ENCODE peak calls at places on chromosomes 16 and 17, in four cellular contexts. One of them, this sample, is unnamed.

GRCh38 chr17:71494045-71494444 is 626.8 kb upstream of the SOX9 start:
- DNase-seq in endodermal cell: no peak
- DNase-seq in body of pancreas: no peak
- DNase-seq in neural progenitor cell: no peak
- DNase-seq in this sample: no peak

GRCh38 chr17:59296190-59296589 is 35.3 kb upstream of the YPEL2 start:
- DNase-seq in endodermal cell: no peak
- DNase-seq in body of pancreas: no peak
- DNase-seq in neural progenitor cell: peak
- DNase-seq in this sample: no peak

GRCh38 chr17:59844884-59845594 is 47.7 kb downstream of the TUBD1 start:
- DNase-seq in endodermal cell: no peak
- DNase-seq in body of pancreas: no peak
- DNase-seq in neural progenitor cell: no peak
- DNase-seq in this sample: no peak

GRCh38 chr16:2172688-2173335 is 17.2 kb downstream of the TRAF7 start:
- DNase-seq in endodermal cell: no peak
- DNase-seq in body of pancreas: no peak
- DNase-seq in neural progenitor cell: no peak
- DNase-seq in this sample: no peak

GRCh38 chr17:59434429-59434828 is 103.0 kb downstream of the YPEL2 start:
- DNase-seq in endodermal cell: no peak
- DNase-seq in body of pancreas: no peak
- DNase-seq in neural progenitor cell: no peak
- DNase-seq in this sample: no peak

GRCh38 chr16:85309656-85310587 is 197.7 kb upstream of the CIBAR2 start:
- DNase-seq in endodermal cell: peak
- DNase-seq in body of pancreas: peak
- DNase-seq in neural progenitor cell: peak
- DNase-seq in this sample: peak

GRCh38 chr17:72788950-72789585 is 303.4 kb downstream of the SLC39A11 start:
- DNase-seq in endodermal cell: no peak
- DNase-seq in body of pancreas: no peak
- DNase-seq in neural progenitor cell: no peak
- DNase-seq in this sample: no peak

GRCh38 chr16:20675488-20676267 is 21.8 kb downstream of the ACSM1 start:
- DNase-seq in endodermal cell: peak
- DNase-seq in body of pancreas: peak
- DNase-seq in neural progenitor cell: peak
- DNase-seq in this sample: peak

GRCh38 chr16:55622930-55623561 is 32.7 kb upstream of the SLC6A2 start:
- DNase-seq in endodermal cell: peak
- DNase-seq in body of pancreas: no peak
- DNase-seq in neural progenitor cell: peak
- DNase-seq in this sample: peak

DNA sequence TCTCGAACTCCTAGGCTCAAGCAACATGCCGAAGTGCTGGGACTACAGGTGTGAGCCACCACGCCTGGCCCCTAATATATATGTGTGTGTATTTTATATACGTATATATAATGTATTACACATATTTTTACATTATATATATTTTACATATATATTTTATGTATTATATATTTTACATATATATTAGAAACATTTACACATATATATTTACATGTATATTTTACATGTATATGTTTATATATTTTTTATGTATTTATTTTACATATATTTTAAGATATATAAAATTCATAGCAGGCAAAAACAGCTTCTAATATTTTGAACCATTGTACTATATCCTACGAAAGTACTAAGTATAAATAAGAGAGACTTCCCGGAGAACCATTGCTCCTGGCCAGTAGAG is 455.1 kb downstream of the XYLT1 start:
- DNase-seq in endodermal cell: no peak
- DNase-seq in body of pancreas: no peak
- DNase-seq in neural progenitor cell: no peak
- DNase-seq in this sample: no peak
- H3K27ac ChIP-seq in endodermal cell: no peak
- H3K27ac ChIP-seq in body of pancreas: no peak
- H3K27ac ChIP-seq in neural progenitor cell: no peak
- H3K27ac ChIP-seq in this sample: no peak

GRCh38 chr16:24971718-24972117 is 43.5 kb downstream of the ARHGAP17 start:
- DNase-seq in endodermal cell: no peak
- DNase-seq in body of pancreas: no peak
- DNase-seq in neural progenitor cell: no peak
- DNase-seq in this sample: no peak
- H3K27ac ChIP-seq in endodermal cell: no peak
- H3K27ac ChIP-seq in body of pancreas: no peak
- H3K27ac ChIP-seq in neural progenitor cell: no peak
- H3K27ac ChIP-seq in this sample: no peak

GRCh38 chr17:66255527-66255971 is 26.3 kb upstream of the APOH start:
- DNase-seq in endodermal cell: no peak
- DNase-seq in body of pancreas: no peak
- DNase-seq in neural progenitor cell: no peak
- DNase-seq in this sample: no peak
- H3K27ac ChIP-seq in endodermal cell: no peak
- H3K27ac ChIP-seq in body of pancreas: no peak
- H3K27ac ChIP-seq in neural progenitor cell: no peak
- H3K27ac ChIP-seq in this sample: no peak

GRCh38 chr17:81599719-81600486 is 37.0 kb downstream of the NPLOC4 start:
- DNase-seq in endodermal cell: no peak
- DNase-seq in body of pancreas: no peak
- DNase-seq in neural progenitor cell: no peak
- DNase-seq in this sample: no peak

GRCh38 chr17:81607431-81607830 is 29.5 kb downstream of the NPLOC4 start:
- DNase-seq in endodermal cell: no peak
- DNase-seq in body of pancreas: no peak
- DNase-seq in neural progenitor cell: no peak
- DNase-seq in this sample: no peak

GRCh38 chr17:81603846-81604610 is 32.9 kb downstream of the NPLOC4 start:
- DNase-seq in endodermal cell: no peak
- DNase-seq in body of pancreas: no peak
- DNase-seq in neural progenitor cell: no peak
- DNase-seq in this sample: no peak

DNA sequence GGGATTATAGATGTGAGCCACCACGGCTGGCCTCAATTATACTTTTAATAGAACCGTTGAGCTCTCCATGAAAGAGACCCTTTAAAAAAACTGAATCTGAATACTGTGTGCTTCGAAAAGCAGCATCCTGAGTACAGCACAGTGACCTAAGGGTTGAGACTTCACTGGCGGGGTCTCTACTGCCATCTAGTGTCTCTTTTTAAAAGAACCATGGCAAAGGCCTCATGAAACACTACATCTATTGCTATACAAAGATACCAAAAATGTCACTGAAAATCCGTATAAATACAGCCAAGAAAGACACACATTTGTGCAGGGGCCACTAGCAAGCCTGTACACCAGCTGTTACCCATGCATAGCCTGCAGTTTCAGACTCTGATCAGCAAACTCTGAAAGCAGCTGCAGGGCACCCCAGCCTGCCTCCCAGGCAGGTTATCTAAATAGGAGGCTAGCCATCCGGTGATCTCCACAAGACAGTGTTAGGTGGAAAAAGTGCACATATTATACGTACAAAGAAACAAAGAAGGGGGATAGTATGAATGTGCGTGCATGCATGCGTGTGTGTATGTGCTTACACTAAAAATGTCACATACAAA is 35.3 kb downstream of the NPLOC4 start:
- DNase-seq in endodermal cell: peak
- DNase-seq in body of pancreas: peak
- DNase-seq in neural progenitor cell: peak
- DNase-seq in this sample: peak
- H3K27ac ChIP-seq in endodermal cell: no peak
- H3K27ac ChIP-seq in body of pancreas: no peak
- H3K27ac ChIP-seq in neural progenitor cell: no peak
- H3K27ac ChIP-seq in this sample: no peak

GRCh38 chr17:34712481-34713195 is 133.3 kb downstream of the TMEM132E start:
- DNase-seq in endodermal cell: peak
- DNase-seq in body of pancreas: no peak
- DNase-seq in neural progenitor cell: no peak
- DNase-seq in this sample: no peak

GRCh38 chr17:34711646-34712045 is 132.3 kb downstream of the TMEM132E start:
- DNase-seq in endodermal cell: peak
- DNase-seq in body of pancreas: no peak
- DNase-seq in neural progenitor cell: no peak
- DNase-seq in this sample: no peak

GRCh38 chr17:34713687-34714086 is 134.3 kb downstream of the TMEM132E start:
- DNase-seq in endodermal cell: peak
- DNase-seq in body of pancreas: no peak
- DNase-seq in neural progenitor cell: no peak
- DNase-seq in this sample: no peak

GRCh38 chr17:34709108-34709779 is 129.9 kb downstream of the TMEM132E start:
- DNase-seq in endodermal cell: peak
- DNase-seq in body of pancreas: no peak
- DNase-seq in neural progenitor cell: no peak
- DNase-seq in this sample: no peak

GRCh38 chr17:34710226-34710625 is 130.8 kb downstream of the TMEM132E start:
- DNase-seq in endodermal cell: no peak
- DNase-seq in body of pancreas: no peak
- DNase-seq in neural progenitor cell: no peak
- DNase-seq in this sample: no peak
- H3K27ac ChIP-seq in endodermal cell: no peak
- H3K27ac ChIP-seq in body of pancreas: no peak
- H3K27ac ChIP-seq in neural progenitor cell: no peak
- H3K27ac ChIP-seq in this sample: no peak

DNA sequence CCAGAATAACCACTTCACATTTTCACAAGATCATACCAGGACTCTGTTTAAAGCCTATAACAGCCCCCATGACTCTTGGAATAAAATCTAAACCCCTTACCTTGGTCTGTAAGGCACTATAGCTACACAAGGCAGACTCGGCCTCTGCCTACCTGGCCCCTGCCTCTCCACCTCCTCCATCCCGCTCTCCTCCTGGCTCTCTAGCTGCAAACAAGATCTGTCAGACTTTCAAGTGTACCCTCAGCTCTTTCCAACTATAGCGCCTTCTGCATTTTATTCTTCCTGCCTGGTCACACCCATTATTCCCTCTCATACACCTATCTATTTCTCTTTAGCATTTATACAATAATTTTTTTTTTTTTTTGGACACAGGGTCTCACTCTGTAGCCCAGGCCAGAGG is 8.2 kb downstream of the USP31 start:
- DNase-seq in endodermal cell: no peak
- DNase-seq in body of pancreas: no peak
- DNase-seq in neural progenitor cell: no peak
- DNase-seq in this sample: no peak
- H3K27ac ChIP-seq in endodermal cell: no peak
- H3K27ac ChIP-seq in body of pancreas: no peak
- H3K27ac ChIP-seq in neural progenitor cell: no peak
- H3K27ac ChIP-seq in this sample: no peak

GRCh38 chr16:70682239-70683145 is 3.4 kb downstream of the MTSS2 start:
- DNase-seq in endodermal cell: peak
- DNase-seq in body of pancreas: no peak
- DNase-seq in neural progenitor cell: no peak
- DNase-seq in this sample: no peak
- H3K27ac ChIP-seq in endodermal cell: no peak
- H3K27ac ChIP-seq in body of pancreas: peak
- H3K27ac ChIP-seq in neural progenitor cell: no peak
- H3K27ac ChIP-seq in this sample: no peak

GRCh38 chr17:45086346-45086745 is 25.2 kb downstream of the NMT1 start:
- DNase-seq in endodermal cell: no peak
- DNase-seq in body of pancreas: no peak
- DNase-seq in neural progenitor cell: no peak
- DNase-seq in this sample: no peak

GRCh38 chr17:45086865-45087495 is 25.9 kb downstream of the NMT1 start:
- DNase-seq in endodermal cell: no peak
- DNase-seq in body of pancreas: no peak
- DNase-seq in neural progenitor cell: no peak
- DNase-seq in this sample: no peak

GRCh38 chr17:45088741-45089140 is 27.6 kb downstream of the NMT1 start:
- DNase-seq in endodermal cell: no peak
- DNase-seq in body of pancreas: no peak
- DNase-seq in neural progenitor cell: no peak
- DNase-seq in this sample: no peak

GRCh38 chr17:45087496-45087975 is 26.4 kb downstream of the NMT1 start:
- DNase-seq in endodermal cell: no peak
- DNase-seq in body of pancreas: no peak
- DNase-seq in neural progenitor cell: no peak
- DNase-seq in this sample: no peak

GRCh38 chr17:45087978-45088377 is 26.9 kb downstream of the NMT1 start:
- DNase-seq in endodermal cell: no peak
- DNase-seq in body of pancreas: no peak
- DNase-seq in neural progenitor cell: no peak
- DNase-seq in this sample: no peak
- H3K27ac ChIP-seq in endodermal cell: no peak
- H3K27ac ChIP-seq in body of pancreas: no peak
- H3K27ac ChIP-seq in neural progenitor cell: no peak
- H3K27ac ChIP-seq in this sample: no peak

DNA sequence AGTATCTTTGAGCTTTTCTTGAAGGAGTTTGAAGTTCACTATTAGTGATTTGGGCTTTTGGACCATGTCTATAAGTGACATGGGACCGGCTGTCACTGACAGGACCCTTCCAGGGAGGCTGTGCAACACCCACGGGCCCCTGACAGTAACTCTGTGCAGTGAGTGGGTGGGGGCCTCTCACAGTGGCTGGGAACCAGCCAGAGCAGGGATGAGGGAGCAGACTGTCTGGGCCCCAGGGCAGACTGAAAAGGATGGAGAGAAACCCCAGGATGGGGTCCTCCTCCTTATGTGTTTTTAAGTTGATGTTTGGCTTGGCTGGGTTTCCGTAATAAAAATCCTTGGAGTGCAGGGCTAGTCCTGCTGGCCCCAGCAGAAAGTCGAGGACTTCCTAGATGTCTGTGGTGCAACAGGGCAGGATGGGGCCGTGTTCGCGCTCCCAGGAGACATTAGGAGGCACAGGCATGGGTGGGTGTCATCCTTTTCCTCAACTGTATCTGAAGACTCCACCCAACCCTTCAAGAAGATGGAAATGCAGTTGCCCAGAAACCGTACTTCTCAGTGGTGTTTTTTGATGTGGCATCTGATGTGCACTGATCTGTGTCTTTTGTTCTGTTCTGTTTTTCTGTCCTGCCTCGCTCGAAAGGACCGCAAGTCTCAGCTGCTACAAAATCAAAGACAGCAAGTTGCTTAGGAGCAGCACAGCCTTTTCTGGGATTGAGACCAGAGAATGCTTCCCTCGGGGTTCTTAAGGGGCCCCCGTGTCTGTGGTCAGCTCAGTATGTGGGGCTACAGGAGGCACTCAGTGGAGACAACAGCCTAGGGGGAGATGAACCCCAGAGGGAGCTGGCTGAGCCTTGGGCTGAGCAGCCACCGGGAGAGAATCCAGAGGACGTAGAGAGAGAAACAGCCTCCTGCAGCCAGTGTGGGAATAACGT is 24.2 kb downstream of the PLD6 start:
- DNase-seq in endodermal cell: no peak
- DNase-seq in body of pancreas: no peak
- DNase-seq in neural progenitor cell: no peak
- DNase-seq in this sample: no peak
- H3K27ac ChIP-seq in endodermal cell: no peak
- H3K27ac ChIP-seq in body of pancreas: no peak
- H3K27ac ChIP-seq in neural progenitor cell: no peak
- H3K27ac ChIP-seq in this sample: no peak